ENCODE peak calls at places on chromosomes 4 and X, in four cellular contexts. M, O, J and U are unnamed samples.

GRCh38 chr4:73308286-73308685 is 49.7 kb upstream of the ANKRD17 start:
- DNase-seq in M (peak; percentile 76), O (no peak), J (no peak), U (no peak)

GRCh38 chr4:122716825-122717448 is 15.6 kb upstream of the BBS12 start:
- DNase-seq in M (peak; percentile 89), O (peak; percentile 63), J (no peak), U (peak; percentile 72)

GRCh38 chr4:128153795-128154194 is 92.7 kb downstream of the LARP1B start:
- DNase-seq in M (no peak), O (no peak), J (no peak), U (no peak)

GRCh38 chr4:139550724-139551429 is 5.1 kb downstream of the SETD7 start:
- DNase-seq in M (peak; percentile 74), O (no peak), J (no peak), U (no peak)

GRCh38 chrX:40097492-40098263 is at the start of gene BCOR:
- DNase-seq in M (peak; percentile 48), O (peak; percentile 66), J (no peak), U (no peak)

GRCh38 chrX:10106801-10107200 is 50.0 kb upstream of the CLCN4 start:
- DNase-seq in M (peak; percentile 26), O (peak; percentile 43), J (no peak), U (no peak)

GRCh38 chr4:38821739-38822138 is 17.1 kb upstream of the TLR1 start:
- DNase-seq in M (peak; percentile 14), O (no peak), J (no peak), U (no peak)

GRCh38 chrX:78595901-78596502 is 63.1 kb downstream of the RTL3 start:
- DNase-seq in M (peak; percentile 40), O (no peak), J (no peak), U (no peak)

GRCh38 chr4:6929339-6929734 is 19.7 kb downstream of the TBC1D14 start:
- DNase-seq in M (no peak), O (no peak), J (no peak), U (no peak)

GRCh38 chr4:10554694-10555093 is 97.5 kb upstream of the ZNF518B start:
- DNase-seq in M (peak; percentile 80), O (peak; percentile 18), J (peak; percentile 18), U (peak; percentile 40)

GRCh38 chr4:15913631-15913970 is 24.9 kb downstream of the FGFBP1 start:
- DNase-seq in M (peak; percentile 97), O (no peak), J (no peak), U (peak; percentile 46)

GRCh38 chr4:25098964-25099843 is 61.0 kb downstream of the SEPSECS start:
- DNase-seq in M (peak; percentile 60), O (no peak), J (no peak), U (peak; percentile 6)

GRCh38 chrX:79130857-79131256 is 13.6 kb upstream of the GPR174 start:
- DNase-seq in M (no peak), O (no peak), J (no peak), U (no peak)

GRCh38 chrX:19904778-19905367 is 17.5 kb upstream of the SH3KBP1 start:
- DNase-seq in M (peak; percentile 71), O (no peak), J (no peak), U (peak; percentile 38)

GRCh38 chr4:163866728-163867313 is 372.3 kb downstream of the TMA16 start:
- DNase-seq in M (no peak), O (no peak), J (no peak), U (no peak)

GRCh38 chr4:37816006-37816405 is 10.5 kb upstream of the PGM2 start:
- DNase-seq in M (no peak), O (no peak), J (no peak), U (no peak)

GRCh38 chr4:168502886-168503285 is 6.0 kb downstream of the PALLD start:
- DNase-seq in M (peak; percentile 23), O (no peak), J (no peak), U (no peak)

GRCh38 chr4:15778191-15778741 is at the start of gene CD38:
- DNase-seq in M (peak; percentile 53), O (no peak), J (no peak), U (no peak)